ENCODE peak calls at places on chromosome 14, in seven cellular contexts. One of them, this sample, is unnamed.

GRCh38 chr14:73236752-73237218 is 521 bp upstream of the PAPLN start:
- DNase-seq in left ventricle myocardium inferior: no peak
- DNase-seq in CD8-positive, alpha-beta T cell: no peak
- DNase-seq in effector memory CD4-positive, alpha-beta T cell: no peak
- DNase-seq in HCT116: no peak
- DNase-seq in GM23248: no peak
- DNase-seq in colonic mucosa: no peak
- DNase-seq in this sample: no peak

GRCh38 chr14:102080183-102081080 is 6.4 kb downstream of the HSP90AA1 start:
- DNase-seq in left ventricle myocardium inferior: no peak
- DNase-seq in CD8-positive, alpha-beta T cell: no peak
- DNase-seq in effector memory CD4-positive, alpha-beta T cell: no peak
- DNase-seq in HCT116: no peak
- DNase-seq in GM23248: no peak
- DNase-seq in colonic mucosa: peak; percentile 35
- DNase-seq in this sample: no peak

GRCh38 chr14:29222671-29223268 is 456.2 kb downstream of the FOXG1 start:
- DNase-seq in left ventricle myocardium inferior: no peak
- DNase-seq in CD8-positive, alpha-beta T cell: no peak
- DNase-seq in effector memory CD4-positive, alpha-beta T cell: no peak
- DNase-seq in HCT116: no peak
- DNase-seq in GM23248: peak; percentile 79
- DNase-seq in colonic mucosa: no peak
- DNase-seq in this sample: no peak

GRCh38 chr14:66038214-66038977 is 447.8 kb upstream of the CCDC196 start:
- DNase-seq in left ventricle myocardium inferior: no peak
- DNase-seq in CD8-positive, alpha-beta T cell: no peak
- DNase-seq in effector memory CD4-positive, alpha-beta T cell: no peak
- DNase-seq in HCT116: no peak
- DNase-seq in GM23248: peak; percentile 91
- DNase-seq in colonic mucosa: no peak
- DNase-seq in this sample: no peak

GRCh38 chr14:104240426-104241157 is 102.2 kb downstream of the KIF26A start:
- DNase-seq in left ventricle myocardium inferior: no peak
- DNase-seq in CD8-positive, alpha-beta T cell: peak; percentile 7
- DNase-seq in effector memory CD4-positive, alpha-beta T cell: no peak
- DNase-seq in HCT116: no peak
- DNase-seq in GM23248: no peak
- DNase-seq in colonic mucosa: peak; percentile 80
- DNase-seq in this sample: peak; percentile 20

GRCh38 chr14:99231850-99232401 is 40.1 kb downstream of the BCL11B start:
- DNase-seq in left ventricle myocardium inferior: no peak
- DNase-seq in CD8-positive, alpha-beta T cell: no peak
- DNase-seq in effector memory CD4-positive, alpha-beta T cell: no peak
- DNase-seq in HCT116: peak; percentile 15
- DNase-seq in GM23248: no peak
- DNase-seq in colonic mucosa: no peak
- DNase-seq in this sample: peak; percentile 23

GRCh38 chr14:20631023-20631820 is 10.3 kb downstream of the OR6S1 start:
- DNase-seq in left ventricle myocardium inferior: no peak
- DNase-seq in CD8-positive, alpha-beta T cell: peak; percentile 61
- DNase-seq in effector memory CD4-positive, alpha-beta T cell: no peak
- DNase-seq in HCT116: no peak
- DNase-seq in GM23248: peak; percentile 61
- DNase-seq in colonic mucosa: peak; percentile 59
- DNase-seq in this sample: no peak

GRCh38 chr14:89252887-89253532 is 164.0 kb downstream of the FOXN3 start:
- DNase-seq in left ventricle myocardium inferior: no peak
- DNase-seq in CD8-positive, alpha-beta T cell: no peak
- DNase-seq in effector memory CD4-positive, alpha-beta T cell: no peak
- DNase-seq in HCT116: no peak
- DNase-seq in GM23248: no peak
- DNase-seq in colonic mucosa: no peak
- DNase-seq in this sample: no peak

GRCh38 chr14:52850520-52850919 is 59.1 kb upstream of the GNPNAT1 start:
- DNase-seq in left ventricle myocardium inferior: no peak
- DNase-seq in CD8-positive, alpha-beta T cell: no peak
- DNase-seq in effector memory CD4-positive, alpha-beta T cell: no peak
- DNase-seq in HCT116: no peak
- DNase-seq in GM23248: no peak
- DNase-seq in colonic mucosa: no peak
- DNase-seq in this sample: no peak

GRCh38 chr14:105473033-105473676 is 1.5 kb upstream of the CRIP2 start:
- DNase-seq in left ventricle myocardium inferior: peak; percentile 44
- DNase-seq in CD8-positive, alpha-beta T cell: no peak
- DNase-seq in effector memory CD4-positive, alpha-beta T cell: no peak
- DNase-seq in HCT116: no peak
- DNase-seq in GM23248: no peak
- DNase-seq in colonic mucosa: no peak
- DNase-seq in this sample: no peak

GRCh38 chr14:92964124-92965109 is 41.5 kb downstream of the CHGA start:
- DNase-seq in left ventricle myocardium inferior: peak; percentile 20
- DNase-seq in CD8-positive, alpha-beta T cell: no peak
- DNase-seq in effector memory CD4-positive, alpha-beta T cell: no peak
- DNase-seq in HCT116: no peak
- DNase-seq in GM23248: no peak
- DNase-seq in colonic mucosa: no peak
- DNase-seq in this sample: no peak

GRCh38 chr14:31902002-31902401 is 175.1 kb upstream of the ARHGAP5 start:
- DNase-seq in left ventricle myocardium inferior: no peak
- DNase-seq in CD8-positive, alpha-beta T cell: no peak
- DNase-seq in effector memory CD4-positive, alpha-beta T cell: no peak
- DNase-seq in HCT116: peak; percentile 81
- DNase-seq in GM23248: no peak
- DNase-seq in colonic mucosa: no peak
- DNase-seq in this sample: no peak

GRCh38 chr14:34331728-34332623 is 130.1 kb downstream of the SPTSSA start:
- DNase-seq in left ventricle myocardium inferior: peak; percentile 49
- DNase-seq in CD8-positive, alpha-beta T cell: peak; percentile 68
- DNase-seq in effector memory CD4-positive, alpha-beta T cell: peak; percentile 20
- DNase-seq in HCT116: peak; percentile 57
- DNase-seq in GM23248: peak; percentile 61
- DNase-seq in colonic mucosa: peak; percentile 94
- DNase-seq in this sample: peak; percentile 70

GRCh38 chr14:82595466-82595865 is 1061.8 kb upstream of the SEL1L start:
- DNase-seq in left ventricle myocardium inferior: no peak
- DNase-seq in CD8-positive, alpha-beta T cell: no peak
- DNase-seq in effector memory CD4-positive, alpha-beta T cell: no peak
- DNase-seq in HCT116: no peak
- DNase-seq in GM23248: no peak
- DNase-seq in colonic mucosa: no peak
- DNase-seq in this sample: no peak

GRCh38 chr14:42407153-42407552 is 800.5 kb downstream of the LRFN5 start:
- DNase-seq in left ventricle myocardium inferior: no peak
- DNase-seq in CD8-positive, alpha-beta T cell: no peak
- DNase-seq in effector memory CD4-positive, alpha-beta T cell: no peak
- DNase-seq in HCT116: no peak
- DNase-seq in GM23248: no peak
- DNase-seq in colonic mucosa: no peak
- DNase-seq in this sample: no peak

GRCh38 chr14:59582161-59582560 is 5.5 kb upstream of the CCDC175 start:
- DNase-seq in left ventricle myocardium inferior: no peak
- DNase-seq in CD8-positive, alpha-beta T cell: no peak
- DNase-seq in effector memory CD4-positive, alpha-beta T cell: no peak
- DNase-seq in HCT116: no peak
- DNase-seq in GM23248: no peak
- DNase-seq in colonic mucosa: no peak
- DNase-seq in this sample: no peak

GRCh38 chr14:85010186-85010585 is 519.8 kb upstream of the FLRT2 start:
- DNase-seq in left ventricle myocardium inferior: no peak
- DNase-seq in CD8-positive, alpha-beta T cell: no peak
- DNase-seq in effector memory CD4-positive, alpha-beta T cell: no peak
- DNase-seq in HCT116: no peak
- DNase-seq in GM23248: no peak
- DNase-seq in colonic mucosa: no peak
- DNase-seq in this sample: no peak

GRCh38 chr14:37544407-37544806 is 50.6 kb downstream of the FOXA1 start:
- DNase-seq in left ventricle myocardium inferior: no peak
- DNase-seq in CD8-positive, alpha-beta T cell: no peak
- DNase-seq in effector memory CD4-positive, alpha-beta T cell: no peak
- DNase-seq in HCT116: no peak
- DNase-seq in GM23248: no peak
- DNase-seq in colonic mucosa: peak; percentile 44
- DNase-seq in this sample: no peak

GRCh38 chr14:104871656-104872468 is 6.8 kb downstream of the CEP170B start:
- DNase-seq in left ventricle myocardium inferior: no peak
- DNase-seq in CD8-positive, alpha-beta T cell: no peak
- DNase-seq in effector memory CD4-positive, alpha-beta T cell: no peak
- DNase-seq in HCT116: no peak
- DNase-seq in GM23248: peak; percentile 7
- DNase-seq in colonic mucosa: no peak
- DNase-seq in this sample: peak; percentile 40

GRCh38 chr14:91303091-91303923 is 58.8 kb upstream of the GPR68 start:
- DNase-seq in left ventricle myocardium inferior: peak; percentile 57
- DNase-seq in CD8-positive, alpha-beta T cell: no peak
- DNase-seq in effector memory CD4-positive, alpha-beta T cell: no peak
- DNase-seq in HCT116: peak; percentile 49
- DNase-seq in GM23248: peak; percentile 12
- DNase-seq in colonic mucosa: peak; percentile 58
- DNase-seq in this sample: peak; percentile 41

GRCh38 chr14:89805501-89805900 is 149.0 kb downstream of the EFCAB11 start:
- DNase-seq in left ventricle myocardium inferior: no peak
- DNase-seq in CD8-positive, alpha-beta T cell: no peak
- DNase-seq in effector memory CD4-positive, alpha-beta T cell: no peak
- DNase-seq in HCT116: no peak
- DNase-seq in GM23248: peak; percentile 11
- DNase-seq in colonic mucosa: no peak
- DNase-seq in this sample: no peak

GRCh38 chr14:29521526-29522137 is 406.0 kb downstream of the PRKD1 start:
- DNase-seq in left ventricle myocardium inferior: no peak
- DNase-seq in CD8-positive, alpha-beta T cell: no peak
- DNase-seq in effector memory CD4-positive, alpha-beta T cell: no peak
- DNase-seq in HCT116: no peak
- DNase-seq in GM23248: peak; percentile 25
- DNase-seq in colonic mucosa: no peak
- DNase-seq in this sample: no peak

GRCh38 chr14:55702501-55702900 is 122.5 kb downstream of the KTN1 start:
- DNase-seq in left ventricle myocardium inferior: no peak
- DNase-seq in CD8-positive, alpha-beta T cell: no peak
- DNase-seq in effector memory CD4-positive, alpha-beta T cell: no peak
- DNase-seq in HCT116: no peak
- DNase-seq in GM23248: no peak
- DNase-seq in colonic mucosa: no peak
- DNase-seq in this sample: no peak

GRCh38 chr14:46574976-46575375 is 76.6 kb downstream of the RPL10L start:
- DNase-seq in left ventricle myocardium inferior: no peak
- DNase-seq in CD8-positive, alpha-beta T cell: no peak
- DNase-seq in effector memory CD4-positive, alpha-beta T cell: no peak
- DNase-seq in HCT116: no peak
- DNase-seq in GM23248: no peak
- DNase-seq in colonic mucosa: no peak
- DNase-seq in this sample: no peak

GRCh38 chr14:65849558-65849957 is 437.0 kb downstream of the FUT8 start:
- DNase-seq in left ventricle myocardium inferior: no peak
- DNase-seq in CD8-positive, alpha-beta T cell: peak; percentile 43
- DNase-seq in effector memory CD4-positive, alpha-beta T cell: no peak
- DNase-seq in HCT116: no peak
- DNase-seq in GM23248: no peak
- DNase-seq in colonic mucosa: no peak
- DNase-seq in this sample: no peak

GRCh38 chr14:103550451-103551337 is 11.8 kb downstream of the BAG5 start:
- DNase-seq in left ventricle myocardium inferior: peak; percentile 36
- DNase-seq in CD8-positive, alpha-beta T cell: no peak
- DNase-seq in effector memory CD4-positive, alpha-beta T cell: no peak
- DNase-seq in HCT116: no peak
- DNase-seq in GM23248: peak; percentile 45
- DNase-seq in colonic mucosa: no peak
- DNase-seq in this sample: peak; percentile 47

GRCh38 chr14:94022532-94023411 is 3.4 kb upstream of the OTUB2 start:
- DNase-seq in left ventricle myocardium inferior: peak; percentile 1
- DNase-seq in CD8-positive, alpha-beta T cell: no peak
- DNase-seq in effector memory CD4-positive, alpha-beta T cell: no peak
- DNase-seq in HCT116: no peak
- DNase-seq in GM23248: no peak
- DNase-seq in colonic mucosa: no peak
- DNase-seq in this sample: no peak

GRCh38 chr14:64569108-64570045 is 19.6 kb downstream of the PPP1R36 start:
- DNase-seq in left ventricle myocardium inferior: peak; percentile 58
- DNase-seq in CD8-positive, alpha-beta T cell: no peak
- DNase-seq in effector memory CD4-positive, alpha-beta T cell: no peak
- DNase-seq in HCT116: peak; percentile 62
- DNase-seq in GM23248: peak; percentile 94
- DNase-seq in colonic mucosa: no peak
- DNase-seq in this sample: no peak

GRCh38 chr14:90383731-90384542 is 12.9 kb upstream of the CALM1 start:
- DNase-seq in left ventricle myocardium inferior: peak; percentile 65
- DNase-seq in CD8-positive, alpha-beta T cell: peak; percentile 84
- DNase-seq in effector memory CD4-positive, alpha-beta T cell: peak; percentile 41
- DNase-seq in HCT116: no peak
- DNase-seq in GM23248: peak; percentile 74
- DNase-seq in colonic mucosa: peak; percentile 61
- DNase-seq in this sample: peak; percentile 75

GRCh38 chr14:74491952-74492351 is 1.2 kb downstream of the NPC2 start:
- DNase-seq in left ventricle myocardium inferior: no peak
- DNase-seq in CD8-positive, alpha-beta T cell: no peak
- DNase-seq in effector memory CD4-positive, alpha-beta T cell: no peak
- DNase-seq in HCT116: no peak
- DNase-seq in GM23248: peak; percentile 64
- DNase-seq in colonic mucosa: peak; percentile 37
- DNase-seq in this sample: no peak
- H3K27ac ChIP-seq in left ventricle myocardium inferior: peak overlapping the region; percentile 96
- H3K27ac ChIP-seq in CD8-positive, alpha-beta T cell: peak overlapping the region; percentile 56
- H3K27ac ChIP-seq in effector memory CD4-positive, alpha-beta T cell: peak overlapping the region; percentile 62
- H3K27ac ChIP-seq in HCT116: no peak overlapping the region
- H3K27ac ChIP-seq in GM23248: no peak overlapping the region
- H3K27ac ChIP-seq in colonic mucosa: peak overlapping the region; percentile 95
- H3K27ac ChIP-seq in this sample: peak overlapping the region; percentile 96

DNA sequence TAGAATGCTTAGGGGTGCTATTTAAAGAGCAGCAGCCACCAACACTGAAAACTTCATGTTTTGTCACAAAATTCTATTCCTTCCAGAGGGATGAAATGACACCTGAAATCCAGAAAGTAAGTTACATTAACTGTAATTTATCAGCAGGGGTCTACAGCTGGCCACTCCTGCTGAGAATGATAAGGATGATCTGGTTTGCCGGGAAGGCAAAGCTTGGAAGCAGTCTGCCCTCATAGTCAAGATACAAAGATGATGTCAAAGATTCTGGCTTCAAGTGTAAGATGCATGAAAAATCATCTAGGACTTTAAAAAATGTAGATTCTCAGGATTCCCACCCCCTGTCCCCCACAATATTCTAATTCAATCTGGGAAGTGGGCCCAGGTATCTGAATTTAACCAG is 58.4 kb downstream of the DCAF5 start:
- DNase-seq in left ventricle myocardium inferior: no peak
- DNase-seq in CD8-positive, alpha-beta T cell: no peak
- DNase-seq in effector memory CD4-positive, alpha-beta T cell: no peak
- DNase-seq in HCT116: no peak
- DNase-seq in GM23248: no peak
- DNase-seq in colonic mucosa: no peak
- DNase-seq in this sample: no peak
- H3K27ac ChIP-seq in left ventricle myocardium inferior: no peak overlapping the region
- H3K27ac ChIP-seq in CD8-positive, alpha-beta T cell: no peak overlapping the region
- H3K27ac ChIP-seq in effector memory CD4-positive, alpha-beta T cell: no peak overlapping the region
- H3K27ac ChIP-seq in HCT116: no peak overlapping the region
- H3K27ac ChIP-seq in GM23248: peak overlapping the region; percentile 67
- H3K27ac ChIP-seq in colonic mucosa: no peak overlapping the region
- H3K27ac ChIP-seq in this sample: peak overlapping the region; percentile 46

GRCh38 chr14:67497716-67498115 is 9.2 kb upstream of the TMEM229B start:
- DNase-seq in left ventricle myocardium inferior: no peak
- DNase-seq in CD8-positive, alpha-beta T cell: no peak
- DNase-seq in effector memory CD4-positive, alpha-beta T cell: no peak
- DNase-seq in HCT116: no peak
- DNase-seq in GM23248: no peak
- DNase-seq in colonic mucosa: no peak
- DNase-seq in this sample: no peak
- H3K27ac ChIP-seq in left ventricle myocardium inferior: no peak overlapping the region
- H3K27ac ChIP-seq in CD8-positive, alpha-beta T cell: no peak overlapping the region
- H3K27ac ChIP-seq in effector memory CD4-positive, alpha-beta T cell: no peak overlapping the region
- H3K27ac ChIP-seq in HCT116: no peak overlapping the region
- H3K27ac ChIP-seq in GM23248: no peak overlapping the region
- H3K27ac ChIP-seq in colonic mucosa: no peak overlapping the region
- H3K27ac ChIP-seq in this sample: no peak overlapping the region

GRCh38 chr14:56888274-56888673 is 78.0 kb upstream of the OTX2 start:
- DNase-seq in left ventricle myocardium inferior: no peak
- DNase-seq in CD8-positive, alpha-beta T cell: no peak
- DNase-seq in effector memory CD4-positive, alpha-beta T cell: no peak
- DNase-seq in HCT116: no peak
- DNase-seq in GM23248: no peak
- DNase-seq in colonic mucosa: no peak
- DNase-seq in this sample: no peak
- H3K27ac ChIP-seq in left ventricle myocardium inferior: no peak overlapping the region
- H3K27ac ChIP-seq in CD8-positive, alpha-beta T cell: no peak overlapping the region
- H3K27ac ChIP-seq in effector memory CD4-positive, alpha-beta T cell: no peak overlapping the region
- H3K27ac ChIP-seq in HCT116: no peak overlapping the region
- H3K27ac ChIP-seq in GM23248: no peak overlapping the region
- H3K27ac ChIP-seq in colonic mucosa: no peak overlapping the region
- H3K27ac ChIP-seq in this sample: no peak overlapping the region